ENCODE peak calls at places on chromosomes 11 and 22, in five cellular contexts. N is activated gamma-delta T cell treated with Interleukin-2 at 50 U/mL for 16 hours, K is NCI-H69, V is fibroblast of mammary gland, I is T1000. X is an unnamed sample.

GRCh38 chr11:107769189-107769588 is 57.3 kb upstream of the SLN start:
- DNase-seq in N (no peak), K (peak), V (peak), I (no peak), X (no peak)

GRCh38 chr11:34149786-34150185 is 44.4 kb downstream of the NAT10 start:
- DNase-seq in N (no peak), K (no peak), V (peak), I (no peak), X (no peak)

GRCh38 chr11:83709434-83709833 is 423.3 kb upstream of the CCDC90B start:
- DNase-seq in N (no peak), K (no peak), V (no peak), I (no peak), X (no peak)

GRCh38 chr11:44565746-44566558 is 489 bp downstream of the CD82 start:
- DNase-seq in N (no peak), K (peak), V (no peak), I (no peak), X (no peak)

GRCh38 chr22:30611197-30611596 is 4.2 kb downstream of the TCN2 start:
- DNase-seq in N (no peak), K (no peak), V (no peak), I (no peak), X (no peak)

GRCh38 chr11:68342459-68343158 is 30.2 kb downstream of the LRP5 start:
- DNase-seq in N (no peak), K (peak), V (no peak), I (no peak), X (no peak)

GRCh38 chr11:117130879-117131278 is 13.2 kb upstream of the PAFAH1B2 start:
- DNase-seq in N (no peak), K (no peak), V (no peak), I (no peak), X (no peak)

GRCh38 chr11:130671801-130672700 is 223.6 kb downstream of the ADAMTS15 start:
- DNase-seq in N (no peak), K (peak), V (peak), I (no peak), X (no peak)

GRCh38 chr22:27041745-27042144 is 384.4 kb downstream of the MIAT start:
- DNase-seq in N (no peak), K (no peak), V (no peak), I (no peak), X (no peak)

GRCh38 chr11:132866783-132867545 is 665.3 kb downstream of the OPCML start:
- DNase-seq in N (no peak), K (no peak), V (no peak), I (no peak), X (no peak)

GRCh38 chr22:50705219-50705691 is 32.6 kb downstream of the SHANK3 start:
- DNase-seq in N (no peak), K (peak), V (peak), I (no peak), X (no peak)

GRCh38 chr11:121572581-121573059 is 119.9 kb upstream of the SORL1-AS1 start:
- DNase-seq in N (no peak), K (peak), V (no peak), I (no peak), X (no peak)

GRCh38 chr11:7632211-7632610 is 41.1 kb downstream of the CYB5R2 start:
- DNase-seq in N (no peak), K (no peak), V (peak), I (no peak), X (no peak)

GRCh38 chr22:36104435-36104834 is 56.1 kb downstream of the APOL3 start:
- DNase-seq in N (no peak), K (no peak), V (no peak), I (no peak), X (no peak)

GRCh38 chr22:23285734-23286133 is 105.4 kb downstream of the BCR start:
- DNase-seq in N (no peak), K (no peak), V (no peak), I (no peak), X (no peak)

GRCh38 chr22:38397189-38398097 is 57.6 kb downstream of the KCNJ4 start:
- DNase-seq in N (no peak), K (peak), V (peak), I (no peak), X (no peak)

GRCh38 chr11:128451651-128452470 is 135.5 kb downstream of the ETS1 start:
- DNase-seq in N (no peak), K (peak), V (peak), I (no peak), X (no peak)

GRCh38 chr11:86372586-86372985 is 2.1 kb upstream of the CCDC81 start:
- DNase-seq in N (no peak), K (no peak), V (no peak), I (no peak), X (no peak)

GRCh38 chr22:27989758-27990450 is 70.8 kb upstream of the PITPNB start:
- DNase-seq in N (no peak), K (no peak), V (no peak), I (no peak), X (no peak)

GRCh38 chr11:71129624-71130023 is 122.8 kb downstream of the SHANK2 start:
- DNase-seq in N (no peak), K (no peak), V (peak), I (peak), X (no peak)

GRCh38 chr11:121265586-121265985 is 27.0 kb upstream of the SC5D start:
- DNase-seq in N (no peak), K (peak), V (no peak), I (no peak), X (no peak)

GRCh38 chr11:34874202-34874601 is 42.0 kb downstream of the APIP start:
- DNase-seq in N (no peak), K (no peak), V (no peak), I (no peak), X (no peak)

GRCh38 chr11:10892250-10892649 is 34.4 kb upstream of the ZBED5 start:
- DNase-seq in N (no peak), K (peak), V (no peak), I (no peak), X (no peak)

GRCh38 chr11:113888848-113889247 is 13.5 kb upstream of the USP28 start:
- DNase-seq in N (no peak), K (no peak), V (no peak), I (no peak), X (no peak)

GRCh38 chr22:25134028-25134427 is 65.6 kb upstream of the CRYBB3 start:
- DNase-seq in N (no peak), K (peak), V (no peak), I (no peak), X (no peak)

GRCh38 chr22:39026509-39027150 is 5.7 kb downstream of the APOBEC3D start:
- DNase-seq in N (no peak), K (no peak), V (no peak), I (no peak), X (no peak)

GRCh38 chr22:41481131-41481830 is 12.4 kb downstream of the ACO2 start:
- DNase-seq in N (no peak), K (no peak), V (peak), I (no peak), X (no peak)

GRCh38 chr11:1458340-1459218 is 28.0 kb downstream of the MOB2 start:
- DNase-seq in N (no peak), K (peak), V (peak), I (no peak), X (no peak)

X was measured in GM10248.